ENCODE peak calls at places on chromosomes 7 and 10, in five cellular contexts. G, R, C, V and Q are unnamed samples.

GRCh38 chr10:125562737-125563136 is 120.2 kb downstream of the TEX36 start:
- DNase-seq in G (no peak), R (no peak), C (no peak), V (no peak), Q (no peak)

GRCh38 chr7:92717982-92718716 is 118.2 kb downstream of the CDK6 start:
- DNase-seq in G (peak), R (no peak), C (peak), V (peak), Q (peak)

GRCh38 chr7:25028370-25028971 is 48.5 kb upstream of the OSBPL3 start:
- DNase-seq in G (no peak), R (no peak), C (no peak), V (peak), Q (no peak)

GRCh38 chr7:106523482-106523881 is 137.5 kb downstream of the CCDC71L start:
- DNase-seq in G (no peak), R (no peak), C (no peak), V (no peak), Q (no peak)

GRCh38 chr7:13850185-13850752 is 139.2 kb downstream of the ETV1 start:
- DNase-seq in G (no peak), R (peak), C (no peak), V (peak), Q (peak)

GRCh38 chr7:116316838-116317612 is 106.7 kb downstream of the TES start:
- DNase-seq in G (peak), R (no peak), C (no peak), V (peak), Q (peak)

GRCh38 chr10:11683529-11684320 is 58.5 kb upstream of the ECHDC3 start:
- DNase-seq in G (no peak), R (no peak), C (no peak), V (no peak), Q (no peak)

GRCh38 chr7:154777023-154777422 is 225.9 kb downstream of the PAXIP1 start:
- DNase-seq in G (no peak), R (no peak), C (no peak), V (no peak), Q (no peak)

GRCh38 chr7:91287685-91288084 is 23.5 kb downstream of the FZD1 start:
- DNase-seq in G (no peak), R (no peak), C (no peak), V (peak), Q (no peak)

GRCh38 chr7:95951531-95951930 is 179.2 kb downstream of the DYNC1I1 start:
- DNase-seq in G (no peak), R (no peak), C (no peak), V (no peak), Q (no peak)

GRCh38 chr7:148575640-148576411 is 14.7 kb upstream of the C7orf33 start:
- DNase-seq in G (peak), R (peak), C (peak), V (peak), Q (peak)

GRCh38 chr7:34339061-34339526 is 318.9 kb upstream of the NPSR1 start:
- DNase-seq in G (no peak), R (no peak), C (no peak), V (no peak), Q (no peak)

GRCh38 chr7:105009667-105010537 is 4.1 kb upstream of the KMT2E start:
- DNase-seq in G (no peak), R (no peak), C (no peak), V (no peak), Q (no peak)

GRCh38 chr10:120279196-120279595 is 177.8 kb upstream of the PLPP4 start:
- DNase-seq in G (no peak), R (no peak), C (no peak), V (no peak), Q (no peak)

GRCh38 chr7:108004220-108005142 is 1.5 kb upstream of the LAMB1 start:
- DNase-seq in G (peak), R (no peak), C (no peak), V (peak), Q (peak)

GRCh38 chr7:1920886-1921285 is 250.8 kb downstream of the ELFN1 start:
- DNase-seq in G (no peak), R (no peak), C (no peak), V (no peak), Q (no peak)

GRCh38 chr7:124764847-124765400 is 668 bp downstream of the GPR37 start:
- DNase-seq in G (no peak), R (no peak), C (peak), V (no peak), Q (peak)

GRCh38 chr7:124762611-124763143 is 2.9 kb downstream of the GPR37 start:
- DNase-seq in G (peak), R (no peak), C (no peak), V (no peak), Q (no peak)

GRCh38 chr7:124764071-124764846 is 1.3 kb downstream of the GPR37 start:
- DNase-seq in G (no peak), R (no peak), C (peak), V (no peak), Q (no peak)

GRCh38 chr7:124768525-124768924 is 2.9 kb upstream of the GPR37 start:
- DNase-seq in G (no peak), R (no peak), C (no peak), V (no peak), Q (no peak)

DNA sequence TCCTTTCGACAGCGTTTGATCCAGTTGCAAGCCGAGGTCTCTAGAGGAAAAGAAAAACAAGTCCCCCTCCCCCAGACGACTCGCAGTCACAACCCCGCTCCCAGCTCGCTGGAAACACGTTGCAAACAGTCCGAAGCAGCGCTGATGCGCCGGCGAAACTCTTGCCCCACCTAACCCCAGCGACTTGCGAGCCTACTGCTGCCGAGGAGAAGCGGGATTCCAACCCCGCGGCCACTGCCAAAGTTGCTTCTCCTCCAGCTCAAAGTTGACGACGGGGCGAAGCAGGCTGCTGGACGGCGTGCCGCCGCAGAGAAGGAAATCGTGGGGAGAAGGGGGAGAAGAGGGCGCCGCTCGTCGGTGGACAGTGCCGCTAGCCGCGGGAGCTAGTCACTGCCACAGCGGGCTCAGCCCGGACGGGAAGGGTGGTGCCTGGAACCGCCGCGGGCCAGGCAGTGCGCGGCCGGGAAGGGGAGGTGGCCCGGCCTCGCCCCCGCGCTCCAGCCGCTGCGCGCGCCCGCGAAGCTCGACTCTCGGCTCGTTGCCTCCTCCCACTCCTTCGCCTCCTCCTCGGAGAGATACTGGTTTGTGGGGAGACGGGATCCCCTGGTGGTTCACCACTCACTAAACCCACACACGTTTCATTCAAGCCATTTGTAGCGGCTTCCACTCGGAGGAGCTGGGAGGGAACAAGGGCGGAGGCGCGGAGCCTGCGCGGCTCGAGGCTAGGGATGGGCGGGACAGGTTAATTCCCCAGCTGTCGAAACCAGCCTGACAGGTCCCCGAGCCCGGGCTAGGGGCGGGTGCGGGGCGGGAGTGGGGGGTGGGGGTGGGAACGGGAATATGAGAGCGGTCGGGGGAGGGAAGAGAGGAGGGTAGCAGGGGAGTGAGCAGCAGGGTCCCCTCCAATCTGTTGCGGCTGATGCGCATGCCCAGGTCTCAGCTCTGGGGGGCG is at the start of gene GPR37:
- DNase-seq in G (peak), R (peak), C (peak), V (peak), Q (peak)
- TF ChIP-seq CTCF in G (peak), R (no peak), C (no peak), V (peak), Q (peak)

GRCh38 chr10:12950583-12951128 is 50.9 kb downstream of the CCDC3 start:
- DNase-seq in G (no peak), R (no peak), C (no peak), V (no peak), Q (no peak)
- TF ChIP-seq CTCF in G (no peak), R (no peak), C (no peak), V (no peak), Q (no peak)

DNA sequence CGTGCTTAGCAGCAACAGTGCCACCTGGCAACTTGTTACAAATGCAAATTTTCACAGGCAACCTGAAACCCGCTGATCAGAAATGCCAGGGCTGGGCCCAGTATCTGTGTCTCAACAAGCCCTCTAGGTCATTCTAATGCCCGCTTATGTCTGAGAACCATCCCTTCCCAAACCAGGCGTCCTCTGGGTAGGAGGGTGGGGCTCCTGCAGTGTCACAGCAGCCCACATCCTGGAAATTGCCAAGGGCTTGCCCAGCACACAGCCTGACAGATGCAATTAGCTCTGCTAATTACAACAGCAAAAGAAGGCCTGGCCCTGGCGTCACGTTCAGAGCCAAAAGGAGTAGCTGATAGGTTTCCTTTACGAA is 15.9 kb downstream of the ITPRIP start:
- DNase-seq in G (no peak), R (peak), C (no peak), V (no peak), Q (no peak)
- TF ChIP-seq CTCF in G (no peak), R (no peak), C (no peak), V (no peak), Q (no peak)

DNA sequence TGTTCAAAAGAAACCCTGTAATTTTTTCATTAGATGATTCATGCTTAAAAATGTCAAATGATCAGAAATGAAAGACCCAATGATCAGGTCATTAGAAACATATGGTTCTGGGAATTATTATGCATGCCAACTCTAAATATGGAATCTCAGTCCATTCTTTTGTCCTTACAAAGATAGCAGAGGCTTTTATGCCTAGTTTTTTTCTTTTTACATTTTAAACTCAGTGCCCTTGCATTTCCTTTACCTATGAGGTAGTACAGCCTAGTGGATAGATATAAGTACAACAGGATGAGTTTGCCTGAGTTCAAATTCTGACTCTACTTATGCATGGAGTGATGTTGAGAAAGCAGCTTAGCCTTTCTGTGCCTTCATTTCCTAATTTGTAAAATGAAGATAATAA is 392.9 kb downstream of the SUGCT start:
- DNase-seq in G (no peak), R (no peak), C (no peak), V (no peak), Q (no peak)
- TF ChIP-seq CTCF in G (no peak), R (no peak), C (no peak), V (no peak), Q (no peak)

DNA sequence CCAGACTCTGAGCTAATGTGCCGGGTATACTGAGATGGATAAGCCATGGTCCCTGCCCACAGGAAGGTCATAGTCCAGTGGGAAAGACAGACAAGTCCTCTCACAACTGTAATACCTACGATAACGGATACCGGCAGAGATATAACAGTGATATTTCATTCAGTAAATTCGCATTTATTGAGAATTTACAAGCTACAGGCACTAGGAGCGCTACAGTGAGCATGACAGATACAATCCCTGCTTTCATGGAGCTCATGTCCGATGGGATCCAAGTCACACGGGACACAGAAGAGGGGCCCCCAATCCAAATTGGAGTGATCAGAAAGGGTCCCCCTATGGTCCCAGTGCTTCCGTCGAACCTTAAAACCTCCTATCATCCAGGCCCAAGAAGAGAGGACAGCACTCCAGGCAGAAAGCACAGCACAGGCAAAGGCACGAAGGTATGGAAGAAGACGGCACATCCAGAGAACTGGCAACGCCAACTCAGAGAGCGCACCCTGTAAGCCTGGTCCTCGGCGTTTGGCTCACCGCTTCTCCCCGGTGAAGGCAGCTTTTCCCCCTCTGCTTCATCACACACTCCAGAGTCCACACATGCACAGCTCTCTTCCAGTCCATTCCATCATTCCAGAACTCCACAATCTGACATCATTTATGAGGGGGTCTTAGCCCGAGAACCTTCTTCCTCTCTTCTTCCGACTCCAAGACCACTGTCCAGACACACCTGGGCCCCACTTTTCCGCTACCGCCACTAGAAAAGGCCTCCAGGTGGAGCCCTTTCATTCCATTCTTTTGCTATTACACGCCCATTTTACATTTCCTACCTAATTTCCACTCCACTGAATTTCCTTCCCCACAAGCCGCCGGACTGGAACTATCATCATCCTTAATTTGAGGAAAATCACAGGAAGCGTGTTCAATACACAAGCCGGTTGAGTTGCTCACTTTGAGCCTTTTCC is 47.8 kb upstream of the NKX2-3 start:
- DNase-seq in G (no peak), R (no peak), C (no peak), V (no peak), Q (no peak)
- TF ChIP-seq CTCF in G (no peak), R (no peak), C (no peak), V (no peak), Q (peak)